ENCODE peak calls at places on chromosomes 13 and 19, in four cellular contexts. N, G, E and P are unnamed samples.

GRCh38 chr13:40535345-40535836 is 131.1 kb downstream of the FOXO1 start:
- DNase-seq in G (no peak), E (no peak), N (no peak), P (no peak)

GRCh38 chr19:30873691-30874090 is 475.5 kb downstream of the TSHZ3 start:
- DNase-seq in N (no peak), E (no peak), G (no peak), P (no peak)

GRCh38 chr19:7842661-7843294 is 12.8 kb downstream of the EVI5L start:
- DNase-seq in G (no peak), E (no peak), N (no peak), P (no peak)

GRCh38 chr13:45391926-45392325 is 26.2 kb downstream of the SLC25A30 start:
- DNase-seq in G (no peak), N (no peak), E (no peak), P (no peak)

GRCh38 chr13:71255633-71256032 is 611.4 kb downstream of the DACH1 start:
- DNase-seq in N (no peak), G (no peak), E (no peak), P (no peak)

GRCh38 chr13:93562676-93563075 is 336.1 kb downstream of the GPC6 start:
- DNase-seq in N (no peak), E (no peak), G (no peak), P (no peak)

GRCh38 chr13:44759222-44759721 is 183.1 kb upstream of the TSC22D1 start:
- DNase-seq in N (no peak), E (no peak), G (no peak), P (no peak)

GRCh38 chr13:105050696-105051095 is 1484.8 kb downstream of the EFNB2 start:
- DNase-seq in E (no peak), N (no peak), G (no peak), P (no peak)

GRCh38 chr13:25899464-25899863 is 152.4 kb downstream of the SHISA2 start:
- DNase-seq in G (no peak), N (no peak), E (no peak), P (no peak)

GRCh38 chr13:31773538-31773937 is 34.2 kb downstream of the RXFP2 start:
- DNase-seq in G (no peak), E (no peak), N (no peak), P (no peak)

GRCh38 chr13:77701305-77701704 is 3.8 kb downstream of the SLAIN1 start:
- DNase-seq in E (no peak), G (no peak), N (no peak), P (no peak)

GRCh38 chr19:47421844-47422395 is 2.6 kb upstream of the MEIS3 start:
- DNase-seq in E (no peak), N (no peak), G (no peak), P (no peak)

GRCh38 chr13:81658598-81659370 is 1317.9 kb upstream of the SPRY2 start:
- DNase-seq in N (no peak), E (no peak), G (no peak), P (no peak)

GRCh38 chr19:15379083-15379995 is at the start of gene AKAP8:
- DNase-seq in G (peak; percentile 94), N (peak; percentile 96), E (peak; percentile 99), P (peak; percentile 98)

GRCh38 chr19:15378529-15379082 is 981 bp downstream of the AKAP8 start:
- DNase-seq in N (peak; percentile 34), E (peak; percentile 77), G (no peak), P (no peak)

GRCh38 chr19:15381429-15381828 is 1.8 kb upstream of the AKAP8 start:
- DNase-seq in G (no peak), E (no peak), N (no peak), P (no peak)

GRCh38 chr19:15381864-15382263 is 2.3 kb upstream of the AKAP8 start:
- DNase-seq in E (no peak), N (no peak), G (no peak), P (no peak)

DNA sequence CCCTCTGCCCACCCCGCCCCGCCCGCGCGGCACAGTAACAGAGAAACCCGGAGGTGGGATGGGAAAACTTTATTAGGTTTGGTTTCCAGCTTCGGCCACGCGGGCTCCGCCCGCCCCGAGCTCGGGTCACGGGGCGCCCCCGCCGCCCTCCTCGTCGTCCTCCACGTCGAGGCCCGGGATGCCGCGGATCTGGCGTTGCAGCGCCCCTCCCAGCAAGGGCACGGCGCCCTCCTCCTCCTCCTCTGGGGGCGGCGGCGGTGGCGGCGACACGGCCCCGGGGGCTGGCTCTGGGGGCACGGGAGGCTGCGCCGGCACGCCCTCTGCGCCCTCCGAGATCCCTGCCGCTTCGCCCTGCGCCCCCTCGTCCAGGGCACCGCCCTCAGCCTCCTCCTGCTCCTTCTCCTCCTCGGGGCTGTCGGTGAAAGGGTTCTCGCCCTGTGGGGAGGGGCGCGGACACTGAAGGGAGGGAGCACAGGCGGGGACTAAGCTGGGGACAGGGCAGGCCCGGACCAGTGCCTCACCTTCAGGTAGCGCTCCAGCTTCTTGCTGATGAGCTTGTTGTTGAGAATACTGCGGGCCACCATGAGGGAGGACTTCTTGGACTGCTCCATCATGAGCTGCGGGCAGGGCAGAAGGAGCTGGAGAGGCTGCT is 535 bp upstream of the AKAP8 start:
- DNase-seq in E (peak; percentile 84), G (no peak), N (peak; percentile 48), P (peak; percentile 78)
- TF ChIP-seq CREM in E (no peak), G (no peak), N (no peak), P (no peak)

DNA sequence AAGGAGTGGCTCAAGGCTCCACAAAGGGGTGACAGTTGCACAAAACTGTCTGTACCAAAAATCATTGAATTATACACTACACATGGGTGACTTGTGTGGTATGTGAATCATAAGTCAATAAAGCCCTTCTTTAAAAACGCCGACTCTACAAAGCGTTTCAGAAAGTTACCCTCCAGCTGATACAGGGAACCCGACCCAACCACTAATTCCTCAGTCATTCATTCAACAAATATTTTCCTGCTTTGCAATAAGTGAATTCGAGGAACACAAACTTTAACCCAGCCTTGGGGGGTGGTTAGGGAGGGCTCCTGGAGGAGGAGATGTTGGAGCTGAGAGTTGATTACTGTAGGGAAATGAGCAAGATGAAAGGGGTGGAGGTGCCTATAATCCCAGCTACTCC is 32.0 kb downstream of the LTBP4 start:
- DNase-seq in G (no peak), N (peak; percentile 25), E (no peak), P (no peak)
- TF ChIP-seq MAX in G (no peak), N (no peak), E (no peak), P (no peak)

GRCh38 chr19:38211206-38211605 is 12.8 kb downstream of the DPF1 start:
- DNase-seq in G (no peak), N (no peak), E (no peak), P (peak; percentile 50)

GRCh38 chr19:38209152-38209551 is 14.9 kb downstream of the DPF1 start:
- DNase-seq in E (no peak), N (no peak), G (no peak), P (no peak)

GRCh38 chr19:38211779-38212178 is 12.2 kb downstream of the DPF1 start:
- DNase-seq in N (no peak), E (no peak), G (no peak), P (peak; percentile 72)

GRCh38 chr19:38209671-38210457 is 14.2 kb downstream of the DPF1 start:
- DNase-seq in E (no peak), G (no peak), N (no peak), P (peak; percentile 65)

GRCh38 chr19:38210458-38210987 is 13.5 kb downstream of the DPF1 start:
- DNase-seq in N (no peak), G (no peak), E (no peak), P (peak; percentile 93)
- TF ChIP-seq CREB1 in N (no peak), G (no peak), E (no peak), P (no peak)

DNA sequence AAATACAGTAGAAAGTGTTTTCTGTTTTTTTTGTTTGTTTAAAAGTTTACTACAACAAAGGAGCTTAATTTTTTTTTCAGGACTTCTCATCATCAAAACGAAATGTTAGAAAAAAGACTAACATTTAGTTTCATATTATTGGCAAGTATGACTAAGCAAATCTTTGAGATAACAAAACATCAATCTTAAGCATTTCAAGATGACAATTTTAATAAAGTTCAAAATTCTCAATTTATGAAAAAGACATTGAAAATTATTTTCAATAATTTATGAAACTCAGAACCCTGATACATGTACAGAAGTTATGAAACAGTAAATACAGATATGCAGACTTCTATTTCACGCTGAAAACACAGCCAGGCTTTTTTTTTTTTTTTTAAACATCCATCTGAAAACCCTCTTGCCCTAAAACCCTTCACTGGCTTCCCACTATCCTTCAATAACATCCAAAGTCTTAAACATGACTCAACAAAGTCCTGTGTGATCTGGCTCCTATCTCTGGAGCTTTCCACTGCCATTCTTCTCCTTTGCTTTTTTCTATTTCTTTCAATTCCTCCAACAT is 3.9 kb downstream of the RBM26 start:
- DNase-seq in N (no peak), E (peak; percentile 16), G (no peak), P (no peak)
- TF ChIP-seq CREM in N (no peak), E (no peak), G (peak; percentile 2), P (no peak)

DNA sequence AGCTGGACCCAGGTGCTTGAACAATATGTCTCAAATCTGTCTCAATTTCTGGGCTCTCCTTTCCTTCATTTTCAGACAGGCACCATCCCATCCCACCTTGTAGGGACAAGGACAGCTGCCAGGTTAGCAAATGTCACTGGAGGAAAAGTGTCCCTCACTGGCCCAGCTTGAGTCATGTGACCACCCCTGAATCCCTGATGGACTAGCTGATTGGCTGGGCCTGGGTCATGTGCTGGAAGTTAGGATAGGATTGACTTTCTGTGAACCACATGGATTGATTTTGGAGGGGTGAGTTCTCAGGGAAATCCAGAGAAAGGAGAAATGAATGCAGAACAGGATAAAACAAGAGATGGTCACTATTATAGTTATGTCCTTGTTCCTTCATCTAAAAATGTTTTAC is 28.2 kb upstream of the FXYD3 start:
- DNase-seq in E (no peak), N (no peak), G (no peak), P (no peak)
- TF ChIP-seq MAX in E (no peak), N (no peak), G (no peak), P (no peak)

GRCh38 chr13:111051041-111051440 is 64.1 kb upstream of the ARHGEF7 start:
- DNase-seq in E (no peak), N (no peak), G (no peak), P (no peak)

GRCh38 chr13:111049791-111050538 is 65.1 kb upstream of the ARHGEF7 start:
- DNase-seq in N (no peak), E (peak; percentile 72), G (no peak), P (peak; percentile 47)

GRCh38 chr13:111051656-111052232 is 63.4 kb upstream of the ARHGEF7 start:
- DNase-seq in G (no peak), E (no peak), N (no peak), P (no peak)

GRCh38 chr13:111048387-111048786 is 66.7 kb upstream of the ARHGEF7 start:
- DNase-seq in G (no peak), E (no peak), N (no peak), P (no peak)

GRCh38 chr13:111050539-111050879 is 64.6 kb upstream of the ARHGEF7 start:
- DNase-seq in E (no peak), G (no peak), N (no peak), P (no peak)
- TF ChIP-seq CREB1 in E (no peak), G (no peak), N (no peak), P (no peak)

DNA sequence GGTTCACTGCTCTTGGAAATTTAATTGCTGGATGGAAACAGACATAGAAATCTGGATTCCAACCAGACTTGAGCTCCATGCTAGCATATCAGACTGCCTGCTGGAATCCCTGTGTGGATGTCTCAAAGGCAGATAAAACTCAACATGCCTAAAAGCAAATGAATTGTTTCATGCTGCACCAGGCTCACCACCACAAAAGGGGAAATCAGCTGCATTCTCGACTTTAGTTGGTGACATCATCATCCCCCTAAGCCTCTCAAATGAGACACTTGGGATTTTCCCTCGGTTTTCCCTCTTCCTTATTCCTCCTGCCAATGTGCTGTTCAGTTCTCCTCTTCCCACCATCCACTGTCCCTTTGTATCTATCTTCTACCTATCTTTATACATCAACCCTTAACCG is 134.3 kb downstream of the ZDHHC20 start:
- DNase-seq in N (no peak), G (no peak), E (no peak), P (no peak)
- TF ChIP-seq CREM in N (no peak), G (no peak), E (no peak), P (no peak)